ENCODE peak calls at places on chromosomes 12 and 14, in four cellular contexts. One of them, this sample, is unnamed.

GRCh38 chr14:74506408-74506807 is 12.8 kb downstream of the ISCA2 start:
- DNase-seq in tibial artery: peak
- DNase-seq in A549: no peak
- DNase-seq in hepatocyte: no peak
- DNase-seq in this sample: no peak

GRCh38 chr14:21026251-21026987 is 1.6 kb upstream of the NDRG2 start:
- DNase-seq in tibial artery: no peak
- DNase-seq in A549: no peak
- DNase-seq in hepatocyte: no peak
- DNase-seq in this sample: no peak

GRCh38 chr12:95582230-95583058 is 31.2 kb upstream of the USP44 start:
- DNase-seq in tibial artery: no peak
- DNase-seq in A549: peak
- DNase-seq in hepatocyte: peak
- DNase-seq in this sample: no peak

GRCh38 chr12:34403706-34404376 is 381.5 kb downstream of the ALG10 start:
- DNase-seq in tibial artery: peak
- DNase-seq in A549: no peak
- DNase-seq in hepatocyte: peak
- DNase-seq in this sample: no peak

GRCh38 chr12:26097046-26097878 is 27.6 kb downstream of the BHLHE41 start:
- DNase-seq in tibial artery: peak
- DNase-seq in A549: peak
- DNase-seq in hepatocyte: peak
- DNase-seq in this sample: no peak

GRCh38 chr12:76259660-76260389 is 88.4 kb downstream of the BBS10 start:
- DNase-seq in tibial artery: no peak
- DNase-seq in A549: no peak
- DNase-seq in hepatocyte: peak
- DNase-seq in this sample: no peak

GRCh38 chr12:65278576-65279386 is at the start of gene MSRB3:
- DNase-seq in tibial artery: peak
- DNase-seq in A549: peak
- DNase-seq in hepatocyte: peak
- DNase-seq in this sample: peak

GRCh38 chr12:129984097-129984496 is 80.3 kb upstream of the TMEM132D start:
- DNase-seq in tibial artery: no peak
- DNase-seq in A549: no peak
- DNase-seq in hepatocyte: no peak
- DNase-seq in this sample: no peak

GRCh38 chr14:105294142-105294597 is 6.6 kb downstream of the BRF1 start:
- DNase-seq in tibial artery: no peak
- DNase-seq in A549: no peak
- DNase-seq in hepatocyte: no peak
- DNase-seq in this sample: no peak

GRCh38 chr14:35404246-35404495 is 378 bp downstream of the NFKBIA start:
- DNase-seq in tibial artery: no peak
- DNase-seq in A549: no peak
- DNase-seq in hepatocyte: no peak
- DNase-seq in this sample: no peak

GRCh38 chr12:12714276-12715001 is 2.7 kb upstream of the CDKN1B start:
- DNase-seq in tibial artery: no peak
- DNase-seq in A549: no peak
- DNase-seq in hepatocyte: peak
- DNase-seq in this sample: no peak

GRCh38 chr12:93549174-93549573 is 23.3 kb upstream of the SOCS2 start:
- DNase-seq in tibial artery: no peak
- DNase-seq in A549: no peak
- DNase-seq in hepatocyte: no peak
- DNase-seq in this sample: no peak

GRCh38 chr14:104427126-104427851 is 152.3 kb upstream of the C14orf180 start:
- DNase-seq in tibial artery: no peak
- DNase-seq in A549: no peak
- DNase-seq in hepatocyte: no peak
- DNase-seq in this sample: peak

GRCh38 chr14:91839754-91840153 is 27.6 kb downstream of the TC2N start:
- DNase-seq in tibial artery: no peak
- DNase-seq in A549: no peak
- DNase-seq in hepatocyte: no peak
- DNase-seq in this sample: no peak

GRCh38 chr12:44876554-44877275 is 600 bp upstream of the NELL2 start:
- DNase-seq in tibial artery: no peak
- DNase-seq in A549: peak
- DNase-seq in hepatocyte: peak
- DNase-seq in this sample: peak

GRCh38 chr12:77842430-77842829 is 11.7 kb downstream of the NAV3 start:
- DNase-seq in tibial artery: no peak
- DNase-seq in A549: no peak
- DNase-seq in hepatocyte: peak
- DNase-seq in this sample: no peak

GRCh38 chr14:96363751-96364336 is 518 bp downstream of the GSKIP start:
- DNase-seq in tibial artery: peak
- DNase-seq in A549: peak
- DNase-seq in hepatocyte: peak
- DNase-seq in this sample: no peak

GRCh38 chr12:123398177-123398916 is 14.4 kb downstream of the KMT5A start:
- DNase-seq in tibial artery: peak
- DNase-seq in A549: no peak
- DNase-seq in hepatocyte: no peak
- DNase-seq in this sample: no peak

GRCh38 chr12:10717410-10717809 is 5.7 kb downstream of the YBX3 start:
- DNase-seq in tibial artery: no peak
- DNase-seq in A549: no peak
- DNase-seq in hepatocyte: no peak
- DNase-seq in this sample: no peak

GRCh38 chr14:105888784-105889665 is 362.6 kb downstream of the TMEM121 start:
- DNase-seq in tibial artery: peak
- DNase-seq in A549: no peak
- DNase-seq in hepatocyte: no peak
- DNase-seq in this sample: no peak

GRCh38 chr12:117097159-117097558 is 2.1 kb downstream of the TESC start:
- DNase-seq in tibial artery: no peak
- DNase-seq in A549: no peak
- DNase-seq in hepatocyte: no peak
- DNase-seq in this sample: no peak

GRCh38 chr14:50610465-50610864 is 50.5 kb downstream of the ATL1 start:
- DNase-seq in tibial artery: no peak
- DNase-seq in A549: no peak
- DNase-seq in hepatocyte: no peak
- DNase-seq in this sample: no peak

GRCh38 chr14:39181026-39181692 is 6.1 kb downstream of the PNN start:
- DNase-seq in tibial artery: no peak
- DNase-seq in A549: no peak
- DNase-seq in hepatocyte: no peak
- DNase-seq in this sample: no peak
- TF ChIP-seq CTCF in tibial artery: no peak
- TF ChIP-seq CTCF in A549: no peak
- TF ChIP-seq CTCF in hepatocyte: no peak
- TF ChIP-seq CTCF in this sample: no peak

DNA sequence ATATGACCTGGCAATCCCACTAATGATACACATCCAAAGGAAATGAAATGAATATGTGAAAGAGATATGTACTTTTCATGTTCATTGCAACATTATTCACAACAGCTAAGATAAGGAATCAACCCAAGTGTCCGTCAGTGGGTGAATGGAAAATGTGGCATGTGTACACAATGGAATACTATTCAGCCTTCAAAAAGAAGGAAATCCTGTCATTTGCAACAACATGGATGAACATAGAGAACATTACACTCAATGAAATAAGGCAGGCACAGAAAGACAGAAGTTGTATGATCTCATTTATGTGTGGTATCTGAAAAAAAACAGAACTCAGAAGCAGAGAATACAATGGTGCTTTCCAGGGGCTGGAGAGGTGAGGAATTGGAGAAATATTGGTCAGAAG is 54.0 kb downstream of the TAOK3 start:
- DNase-seq in tibial artery: no peak
- DNase-seq in A549: no peak
- DNase-seq in hepatocyte: no peak
- DNase-seq in this sample: no peak
- TF ChIP-seq CTCF in tibial artery: no peak
- TF ChIP-seq CTCF in A549: no peak
- TF ChIP-seq CTCF in hepatocyte: no peak
- TF ChIP-seq CTCF in this sample: no peak

DNA sequence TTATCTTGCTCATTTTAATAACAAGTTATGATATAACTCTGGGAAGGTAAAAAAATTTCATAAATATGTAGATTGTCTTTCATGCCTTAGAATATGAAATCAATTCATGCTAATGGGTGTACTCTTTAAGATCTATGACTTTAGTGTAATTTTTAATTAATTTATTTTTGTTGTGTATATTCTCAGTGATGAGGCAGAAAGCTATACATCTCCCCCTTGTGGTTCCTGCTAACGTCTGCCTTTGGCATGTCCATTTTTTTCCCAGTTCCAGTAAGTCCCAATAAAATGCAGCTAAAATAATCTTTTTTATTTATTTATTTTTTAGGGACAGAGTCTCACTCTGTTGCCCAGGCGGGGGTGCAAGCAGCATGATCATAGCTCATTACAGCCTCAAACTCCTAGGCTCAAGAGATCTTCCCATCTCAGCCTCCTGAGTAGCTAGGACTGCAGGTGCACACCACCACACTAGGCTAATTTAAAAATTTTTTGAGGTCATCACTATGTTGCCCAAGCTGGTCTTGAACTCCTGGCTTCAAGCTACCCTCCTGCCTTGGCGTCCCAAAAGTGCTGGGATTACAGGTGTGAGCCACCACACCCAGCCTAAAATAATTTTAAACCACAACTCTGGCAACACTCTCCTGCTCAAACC is 3.3 kb upstream of the CHURC1 start:
- DNase-seq in tibial artery: no peak
- DNase-seq in A549: peak
- DNase-seq in hepatocyte: peak
- DNase-seq in this sample: no peak
- TF ChIP-seq CTCF in tibial artery: peak
- TF ChIP-seq CTCF in A549: peak
- TF ChIP-seq CTCF in hepatocyte: peak
- TF ChIP-seq CTCF in this sample: no peak

GRCh38 chr12:110565919-110566871 is 16.9 kb downstream of the PPTC7 start:
- DNase-seq in tibial artery: no peak
- DNase-seq in A549: no peak
- DNase-seq in hepatocyte: no peak
- DNase-seq in this sample: no peak
- TF ChIP-seq CTCF in tibial artery: no peak
- TF ChIP-seq CTCF in A549: no peak
- TF ChIP-seq CTCF in hepatocyte: no peak
- TF ChIP-seq CTCF in this sample: no peak

GRCh38 chr14:31084385-31084784 is 58.2 kb upstream of the STRN3 start:
- DNase-seq in tibial artery: no peak
- DNase-seq in A549: no peak
- DNase-seq in hepatocyte: no peak
- DNase-seq in this sample: no peak
- TF ChIP-seq CTCF in tibial artery: no peak
- TF ChIP-seq CTCF in A549: no peak
- TF ChIP-seq CTCF in hepatocyte: no peak
- TF ChIP-seq CTCF in this sample: no peak

GRCh38 chr14:72736348-72736747 is 157.6 kb downstream of the DPF3 start:
- DNase-seq in tibial artery: no peak
- DNase-seq in A549: no peak
- DNase-seq in hepatocyte: no peak
- DNase-seq in this sample: no peak
- TF ChIP-seq CTCF in tibial artery: no peak
- TF ChIP-seq CTCF in A549: no peak
- TF ChIP-seq CTCF in hepatocyte: peak
- TF ChIP-seq CTCF in this sample: no peak

GRCh38 chr14:68656452-68656851 is 136.4 kb downstream of the ZFP36L1 start:
- DNase-seq in tibial artery: no peak
- DNase-seq in A549: no peak
- DNase-seq in hepatocyte: no peak
- DNase-seq in this sample: no peak

GRCh38 chr14:68657300-68658028 is 135.4 kb downstream of the ZFP36L1 start:
- DNase-seq in tibial artery: no peak
- DNase-seq in A549: no peak
- DNase-seq in hepatocyte: no peak
- DNase-seq in this sample: no peak

GRCh38 chr14:68654471-68654941 is 138.4 kb downstream of the ZFP36L1 start:
- DNase-seq in tibial artery: no peak
- DNase-seq in A549: no peak
- DNase-seq in hepatocyte: no peak
- DNase-seq in this sample: no peak

GRCh38 chr14:68655021-68655811 is 137.7 kb downstream of the ZFP36L1 start:
- DNase-seq in tibial artery: no peak
- DNase-seq in A549: no peak
- DNase-seq in hepatocyte: no peak
- DNase-seq in this sample: no peak

DNA sequence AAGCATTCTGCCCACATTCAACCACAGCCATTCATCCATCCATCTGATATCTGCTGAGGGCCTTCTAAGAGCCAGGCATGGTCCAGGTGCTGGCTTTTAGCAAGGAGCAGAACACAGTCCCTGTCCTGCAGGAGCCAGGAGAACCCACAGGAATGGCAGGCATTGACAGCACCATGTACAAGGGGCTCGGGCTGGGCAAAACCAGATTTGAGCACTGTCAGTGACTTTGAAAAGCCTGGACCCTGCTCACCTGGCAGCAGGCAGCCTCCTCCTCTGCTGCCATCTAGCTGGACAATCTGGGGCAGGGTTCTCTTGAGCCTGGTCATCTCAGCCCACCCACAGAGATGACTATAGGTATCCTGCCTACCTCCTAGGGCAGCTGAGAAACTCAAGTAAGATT is 136.9 kb downstream of the ZFP36L1 start:
- DNase-seq in tibial artery: no peak
- DNase-seq in A549: no peak
- DNase-seq in hepatocyte: peak
- DNase-seq in this sample: no peak
- TF ChIP-seq CTCF in tibial artery: no peak
- TF ChIP-seq CTCF in A549: peak
- TF ChIP-seq CTCF in hepatocyte: peak
- TF ChIP-seq CTCF in this sample: no peak

GRCh38 chr14:79855789-79856188 is 355.5 kb downstream of the DIO2 start:
- DNase-seq in tibial artery: no peak
- DNase-seq in A549: no peak
- DNase-seq in hepatocyte: no peak
- DNase-seq in this sample: no peak

GRCh38 chr14:79856357-79856756 is 354.9 kb downstream of the DIO2 start:
- DNase-seq in tibial artery: no peak
- DNase-seq in A549: no peak
- DNase-seq in hepatocyte: no peak
- DNase-seq in this sample: no peak

GRCh38 chr14:79862045-79862444 is 349.3 kb downstream of the DIO2 start:
- DNase-seq in tibial artery: no peak
- DNase-seq in A549: no peak
- DNase-seq in hepatocyte: no peak
- DNase-seq in this sample: no peak

DNA sequence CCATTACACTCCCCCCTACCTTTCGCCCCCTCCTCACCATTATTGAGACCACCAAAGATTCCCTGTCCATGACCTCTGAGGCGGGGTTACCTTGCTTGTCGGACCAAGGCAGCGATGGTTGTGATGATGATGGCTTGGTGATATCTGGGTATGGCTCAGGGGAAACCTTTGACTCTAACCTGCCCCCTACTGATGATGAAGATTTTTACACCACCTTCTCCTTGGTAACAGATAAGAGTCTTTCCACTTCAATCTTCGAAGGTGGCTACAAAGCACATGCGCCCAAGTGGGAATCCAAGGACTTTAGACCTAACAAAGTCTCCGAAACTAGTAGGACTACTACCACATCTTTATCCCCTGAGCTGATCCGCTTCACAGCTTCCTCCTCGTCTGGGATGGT is 350.2 kb downstream of the DIO2 start:
- DNase-seq in tibial artery: no peak
- DNase-seq in A549: no peak
- DNase-seq in hepatocyte: no peak
- DNase-seq in this sample: no peak
- TF ChIP-seq CTCF in tibial artery: no peak
- TF ChIP-seq CTCF in A549: no peak
- TF ChIP-seq CTCF in hepatocyte: no peak
- TF ChIP-seq CTCF in this sample: no peak

GRCh38 chr12:86914716-86915115 is 658.5 kb upstream of the MGAT4C start:
- DNase-seq in tibial artery: peak
- DNase-seq in A549: peak
- DNase-seq in hepatocyte: peak
- DNase-seq in this sample: no peak
- TF ChIP-seq CTCF in tibial artery: peak
- TF ChIP-seq CTCF in A549: peak
- TF ChIP-seq CTCF in hepatocyte: peak
- TF ChIP-seq CTCF in this sample: no peak

This sample was measured in omental fat pad.